ENCODE peak calls at places on chromosomes 4 and X, in five cellular contexts. S is activated effector memory CD4-positive, alpha-beta T cell treated with Interleukin-2 at 50 U/mL for 16 hours; R is activated T-cell treated with anti-CD3 and anti-CD28 coated beads, Interleukin-2, amount 50 U/mL, for 72 hours; V is HTR-8/SVneo; A is GM23338. H is an unnamed sample.

GRCh38 chrX:10239611-10240064 is 82.9 kb downstream of the CLCN4 start:
- DNase-seq in V (no peak), R (no peak), A (no peak), S (no peak), H (no peak)

GRCh38 chrX:48071064-48071985 is at the start of gene ZNF630:
- DNase-seq in A (peak; percentile 82), R (peak; percentile 71), V (no peak), S (peak; percentile 39), H (peak; percentile 23)

GRCh38 chrX:155188786-155189185 is 27.5 kb upstream of the VBP1 start:
- DNase-seq in V (no peak), A (no peak), S (no peak), R (peak; percentile 2), H (peak; percentile 48)

GRCh38 chrX:15055146-15055930 is 182.1 kb downstream of the MOSPD2 start:
- DNase-seq in A (no peak), V (no peak), S (no peak), R (no peak), H (no peak)

GRCh38 chrX:109871489-109871888 is 131.4 kb upstream of the TMEM164 start:
- DNase-seq in R (no peak), S (no peak), A (no peak), V (no peak), H (no peak)

GRCh38 chr4:11367371-11367770 is 61.3 kb downstream of the HS3ST1 start:
- DNase-seq in A (no peak), V (no peak), R (no peak), S (no peak), H (no peak)

GRCh38 chr4:107292979-107293378 is 256.9 kb upstream of the DKK2 start:
- DNase-seq in V (no peak), R (no peak), A (no peak), S (no peak), H (no peak)

GRCh38 chr4:53931423-53932060 is 132.9 kb downstream of the CHIC2 start:
- DNase-seq in R (no peak), A (no peak), V (no peak), S (no peak), H (no peak)

GRCh38 chr4:105625214-105625613 is 72.8 kb downstream of the ARHGEF38 start:
- DNase-seq in R (no peak), V (no peak), S (no peak), A (no peak), H (no peak)

GRCh38 chr4:153522800-153523089 is 56.6 kb downstream of the TMEM131L start:
- DNase-seq in V (no peak), R (peak; percentile 69), A (no peak), S (peak; percentile 26), H (no peak)

GRCh38 chr4:41192136-41192535 is 22.2 kb downstream of the APBB2 start:
- DNase-seq in V (no peak), S (no peak), R (no peak), A (no peak), H (no peak)

GRCh38 chr4:176123710-176124407 is 58.2 kb downstream of the WDR17 start:
- DNase-seq in V (peak; percentile 10), A (peak; percentile 79), R (no peak), S (no peak), H (no peak)

GRCh38 chrX:108270280-108270679 is 167.9 kb downstream of the COL4A6 start:
- DNase-seq in S (no peak), A (no peak), R (no peak), V (no peak), H (no peak)

GRCh38 chrX:48648299-48648698 is 35.3 kb upstream of the WAS start:
- DNase-seq in V (peak; percentile 27), R (peak; percentile 21), A (peak; percentile 77), S (peak; percentile 4), H (peak; percentile 21)

GRCh38 chr4:183266386-183266785 is 53.7 kb downstream of the CLDN22 start:
- DNase-seq in V (no peak), R (no peak), A (no peak), S (no peak), H (no peak)

GRCh38 chrX:44432641-44433040 is 89.2 kb upstream of the EFHC2 start:
- DNase-seq in R (no peak), V (no peak), S (no peak), A (peak; percentile 27), H (no peak)

GRCh38 chrX:489805-490204 is 103.1 kb upstream of the PPP2R3B start:
- DNase-seq in A (no peak), V (no peak), S (no peak), R (no peak), H (no peak)

GRCh38 chr4:185640809-185641675 is 105.7 kb upstream of the PDLIM3 start:
- DNase-seq in S (no peak), A (peak; percentile 85), R (no peak), V (peak; percentile 59), H (no peak)

GRCh38 chr4:14783011-14783877 is 219.0 kb upstream of the CPEB2 start:
- DNase-seq in R (peak; percentile 67), V (peak; percentile 2), A (no peak), S (no peak), H (no peak)

GRCh38 chr4:98928505-98929340 is at the start of gene EIF4E:
- DNase-seq in V (peak; percentile 87), R (peak; percentile 93), S (peak; percentile 94), A (peak; percentile 99), H (peak; percentile 86)

GRCh38 chr4:41360911-41361830 is 104.4 kb downstream of the UCHL1 start:
- DNase-seq in A (peak; percentile 61), S (no peak), R (no peak), V (no peak), H (no peak)

GRCh38 chrX:41397768-41398167 is 49.4 kb upstream of the NYX start:
- DNase-seq in V (no peak), S (no peak), R (no peak), A (no peak), H (no peak)

GRCh38 chr4:158538176-158538575 is 16.5 kb downstream of the RXFP1 start:
- DNase-seq in S (no peak), R (no peak), V (peak; percentile 41), A (no peak), H (no peak)

GRCh38 chr4:40552536-40552935 is 77.1 kb downstream of the RBM47 start:
- DNase-seq in V (no peak), S (no peak), R (no peak), A (peak; percentile 58), H (no peak)

GRCh38 chr4:38634047-38634759 is 29.8 kb upstream of the KLF3 start:
- DNase-seq in V (no peak), R (no peak), S (no peak), A (no peak), H (no peak)

GRCh38 chr4:7512428-7512827 is 77.7 kb upstream of the PSAPL1 start:
- DNase-seq in V (no peak), S (no peak), R (no peak), A (no peak), H (no peak)